ENCODE peak calls at places on chromosomes 2 and 18, in five cellular contexts. Q is WERI-Rb-1, X is stomach, Y is GDM1, E is NCI-H748 treated with DMSO at 0.1 percent for 48 hours. C is an unnamed sample.

GRCh38 chr2:234887277-234887676 is 64.5 kb upstream of the SH3BP4 start:
- DNase-seq in X (no peak), E (no peak), Y (no peak), Q (no peak), C (no peak)

GRCh38 chr2:122129399-122129798 is 373.9 kb downstream of the TSN start:
- DNase-seq in Q (no peak), Y (no peak), E (no peak), X (no peak), C (no peak)

GRCh38 chr18:49664086-49664890 is 102.4 kb downstream of the LIPG start:
- DNase-seq in E (peak), Q (no peak), Y (no peak), X (no peak), C (peak)

GRCh38 chr2:113251118-113251517 is 27.6 kb downstream of the PAX8 start:
- DNase-seq in E (no peak), Y (no peak), X (no peak), Q (no peak), C (no peak)

GRCh38 chr2:128379021-128380005 is 60.6 kb upstream of the HS6ST1 start:
- DNase-seq in Y (no peak), X (peak), Q (no peak), E (peak), C (no peak)

GRCh38 chr18:30514059-30514458 is 528.5 kb downstream of the DSC3 start:
- DNase-seq in Q (peak), Y (no peak), X (no peak), E (no peak), C (no peak)

GRCh38 chr2:19360881-19361321 is 2.5 kb upstream of the OSR1 start:
- DNase-seq in Q (no peak), Y (no peak), X (no peak), E (no peak), C (no peak)

GRCh38 chr2:206983156-206983875 is 44.0 kb downstream of the CPO start:
- DNase-seq in E (no peak), X (no peak), Q (no peak), Y (no peak), C (peak)

GRCh38 chr2:100655446-100655845 is 92.7 kb downstream of the PDCL3 start:
- DNase-seq in E (no peak), Y (no peak), X (no peak), Q (no peak), C (no peak)

GRCh38 chr2:129191530-129191929 is 787.9 kb upstream of the RAB6C start:
- DNase-seq in E (no peak), X (no peak), Y (no peak), Q (no peak), C (no peak)

GRCh38 chr2:239910851-239911629 is 114.1 kb downstream of the NDUFA10 start:
- DNase-seq in Q (no peak), X (no peak), Y (peak), E (no peak), C (no peak)

GRCh38 chr2:138974651-138975050 is 194.5 kb upstream of the NXPH2 start:
- DNase-seq in X (no peak), Q (no peak), Y (no peak), E (no peak), C (no peak)

GRCh38 chr2:25651782-25652455 is 21.5 kb downstream of the DTNB start:
- DNase-seq in Y (no peak), E (no peak), Q (no peak), X (no peak), C (no peak)

GRCh38 chr2:72895759-72896281 is 8.6 kb downstream of the SPR start:
- DNase-seq in E (no peak), Y (no peak), X (peak), Q (peak), C (no peak)

GRCh38 chr2:238945433-238946150 is 97.7 kb downstream of the TWIST2 start:
- DNase-seq in Q (no peak), Y (no peak), X (peak), E (no peak), C (peak)

GRCh38 chr2:181037922-181038321 is 57.5 kb downstream of the UBE2E3 start:
- DNase-seq in Q (no peak), E (no peak), Y (no peak), X (no peak), C (no peak)

GRCh38 chr2:133459590-133459989 is 108.7 kb downstream of the NCKAP5 start:
- DNase-seq in Q (no peak), E (no peak), X (no peak), Y (no peak), C (no peak)

GRCh38 chr2:11056614-11057013 is 98.7 kb upstream of the SLC66A3 start:
- DNase-seq in X (no peak), E (no peak), Y (no peak), Q (no peak), C (peak)

GRCh38 chr2:200095436-200095835 is 140.1 kb downstream of the MAIP1 start:
- DNase-seq in Y (no peak), X (no peak), Q (no peak), E (no peak), C (no peak)

GRCh38 chr18:8107426-8107825 is 501.8 kb upstream of the RAB12 start:
- DNase-seq in X (no peak), Q (no peak), Y (no peak), E (no peak), C (no peak)

GRCh38 chr2:85905187-85905666 is 16.4 kb upstream of the ST3GAL5 start:
- DNase-seq in E (no peak), Q (no peak), X (no peak), Y (no peak), C (no peak)